ENCODE peak calls at places on chromosomes 2 and 18, in eight cellular contexts. A is GM23248, C is dorsolateral prefrontal cortex, O is neural progenitor cell, S is lower lobe of right lung, U is epithelial cell of esophagus, D is tibial nerve, G is left ventricle myocardium inferior. X is an unnamed sample.

GRCh38 chr2:73253901-73254300 is 19.8 kb downstream of the CCT7 start:
- DNase-seq in A (no peak), C (no peak), O (no peak), S (no peak), U (peak), D (no peak), G (no peak), X (no peak)

GRCh38 chr18:79951545-79952456 is at the start of gene SLC66A2:
- DNase-seq in A (peak), C (peak), O (peak), S (peak), U (peak), D (peak), G (peak), X (peak)

GRCh38 chr2:158723311-158723838 is 71.7 kb upstream of the DAPL1 start:
- DNase-seq in A (no peak), C (peak), O (no peak), S (no peak), U (no peak), D (no peak), G (no peak), X (no peak)

GRCh38 chr2:144453039-144453336 is 66.9 kb downstream of the ZEB2 start:
- DNase-seq in A (peak), C (no peak), O (no peak), S (no peak), U (no peak), D (no peak), G (no peak), X (peak)

GRCh38 chr2:170846318-170846717 is 29.6 kb downstream of the GAD1 start:
- DNase-seq in A (no peak), C (no peak), O (no peak), S (no peak), U (no peak), D (no peak), G (no peak), X (no peak)

GRCh38 chr2:237280235-237280634 is 133.7 kb downstream of the COL6A3 start:
- DNase-seq in A (peak), C (no peak), O (no peak), S (no peak), U (peak), D (no peak), G (no peak), X (peak)

GRCh38 chr18:76922107-76922506 is 99.8 kb downstream of the ZNF236 start:
- DNase-seq in A (peak), C (peak), O (peak), S (no peak), U (peak), D (peak), G (no peak), X (peak)

GRCh38 chr2:193476171-193476800 is 1281.6 kb upstream of the TMEFF2 start:
- DNase-seq in A (no peak), C (no peak), O (peak), S (no peak), U (no peak), D (no peak), G (no peak), X (no peak)

GRCh38 chr2:200177971-200178911 is 128.3 kb upstream of the SPATS2L start:
- DNase-seq in A (peak), C (peak), O (no peak), S (no peak), U (no peak), D (peak), G (peak), X (peak)

DNA sequence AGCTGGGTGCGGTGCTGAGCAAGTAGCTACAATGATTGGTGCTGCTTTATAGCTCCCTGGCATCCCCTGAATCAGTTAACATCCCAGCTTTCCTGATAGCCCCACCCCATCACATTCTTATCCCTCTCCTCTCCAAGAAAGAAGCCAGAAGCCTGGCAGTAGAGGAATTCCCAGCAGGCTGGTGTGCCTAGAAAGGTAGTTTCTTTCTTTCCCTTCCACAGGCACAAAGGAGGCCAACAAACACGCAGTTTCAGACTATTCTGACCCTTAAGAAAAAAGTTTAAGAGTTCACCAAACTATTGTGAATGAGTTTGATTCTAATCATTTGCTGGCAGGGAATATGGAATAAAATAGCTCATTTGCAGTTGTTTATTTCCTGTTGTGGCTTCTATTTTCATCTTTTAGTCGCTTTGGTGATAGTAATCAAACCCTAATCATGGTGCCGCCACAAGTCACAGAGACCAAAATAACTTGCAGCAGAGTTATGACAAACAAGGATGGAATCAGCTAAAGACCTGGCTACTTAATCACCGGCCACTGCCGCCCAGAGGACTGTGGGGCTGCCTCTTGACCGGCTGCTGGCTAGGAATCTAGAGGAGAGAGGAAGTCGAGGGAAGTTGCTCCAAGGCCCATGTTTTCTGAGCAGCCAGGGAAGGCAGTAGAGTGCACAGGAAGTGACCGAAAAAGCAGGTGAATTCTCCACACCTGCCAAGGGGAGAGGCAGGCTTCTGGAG is 4.9 kb upstream of the SMAD7 start:
- DNase-seq in A (peak), C (no peak), O (peak), S (peak), U (peak), D (no peak), G (no peak), X (peak)
- H3K4me3 ChIP-seq in A (peak), C (no peak), O (no peak), S (no peak), U (no peak), D (no peak), G (no peak), X (no peak)

GRCh38 chr2:42224422-42225067 is 55.4 kb downstream of the EML4 start:
- DNase-seq in A (no peak), C (no peak), O (no peak), S (no peak), U (no peak), D (no peak), G (no peak), X (no peak)

GRCh38 chr2:42227491-42227890 is 58.3 kb downstream of the EML4 start:
- DNase-seq in A (no peak), C (no peak), O (no peak), S (no peak), U (no peak), D (no peak), G (no peak), X (no peak)

GRCh38 chr2:42225573-42225972 is 56.4 kb downstream of the EML4 start:
- DNase-seq in A (no peak), C (no peak), O (no peak), S (no peak), U (no peak), D (no peak), G (no peak), X (no peak)

GRCh38 chr2:42223067-42223636 is 54.0 kb downstream of the EML4 start:
- DNase-seq in A (no peak), C (no peak), O (no peak), S (no peak), U (no peak), D (no peak), G (no peak), X (no peak)

DNA sequence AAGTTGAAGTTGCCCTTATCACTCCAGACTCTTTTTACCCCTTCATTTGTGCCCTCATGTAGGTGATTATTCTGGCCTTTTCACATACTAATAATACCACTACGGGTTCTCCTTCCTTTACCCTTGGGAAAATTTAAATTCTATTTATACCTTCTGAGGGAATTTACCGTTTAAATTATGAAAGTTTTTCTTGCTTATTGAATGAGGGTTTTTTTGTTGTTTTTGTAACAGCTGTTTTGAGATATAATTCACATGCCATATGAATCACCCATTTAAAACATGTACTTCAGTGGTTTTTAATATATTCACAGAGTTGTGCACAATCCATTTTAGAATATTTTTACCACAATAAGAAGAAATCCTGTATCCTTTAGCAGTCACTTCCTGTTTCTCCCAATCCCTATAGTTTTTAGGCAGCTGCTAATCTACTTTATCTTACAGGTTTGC is 54.7 kb downstream of the EML4 start:
- DNase-seq in A (peak), C (no peak), O (no peak), S (no peak), U (no peak), D (no peak), G (no peak), X (peak)
- H3K4me3 ChIP-seq in A (no peak), C (no peak), O (no peak), S (no peak), U (no peak), D (no peak), G (no peak), X (no peak)

GRCh38 chr2:64698068-64698645 is 44.4 kb upstream of the SERTAD2 start:
- DNase-seq in A (no peak), C (no peak), O (no peak), S (no peak), U (no peak), D (no peak), G (no peak), X (no peak)
- H3K4me3 ChIP-seq in A (peak), C (no peak), O (no peak), S (no peak), U (no peak), D (no peak), G (no peak), X (no peak)

GRCh38 chr2:174014021-174014698 is 49.0 kb upstream of the SP3 start:
- DNase-seq in A (peak), C (no peak), O (no peak), S (no peak), U (no peak), D (no peak), G (no peak), X (no peak)

GRCh38 chr2:174011796-174012195 is 46.6 kb upstream of the SP3 start:
- DNase-seq in A (no peak), C (no peak), O (no peak), S (no peak), U (no peak), D (no peak), G (no peak), X (no peak)

GRCh38 chr2:174012347-174013309 is 47.5 kb upstream of the SP3 start:
- DNase-seq in A (peak), C (no peak), O (peak), S (peak), U (peak), D (peak), G (peak), X (no peak)

GRCh38 chr2:174014699-174015070 is 49.5 kb upstream of the SP3 start:
- DNase-seq in A (peak), C (no peak), O (no peak), S (no peak), U (no peak), D (no peak), G (no peak), X (no peak)

GRCh38 chr2:174013310-174013751 is 48.2 kb upstream of the SP3 start:
- DNase-seq in A (peak), C (no peak), O (peak), S (peak), U (no peak), D (peak), G (peak), X (no peak)
- H3K4me3 ChIP-seq in A (peak), C (peak), O (peak), S (peak), U (no peak), D (peak), G (peak), X (peak)

DNA sequence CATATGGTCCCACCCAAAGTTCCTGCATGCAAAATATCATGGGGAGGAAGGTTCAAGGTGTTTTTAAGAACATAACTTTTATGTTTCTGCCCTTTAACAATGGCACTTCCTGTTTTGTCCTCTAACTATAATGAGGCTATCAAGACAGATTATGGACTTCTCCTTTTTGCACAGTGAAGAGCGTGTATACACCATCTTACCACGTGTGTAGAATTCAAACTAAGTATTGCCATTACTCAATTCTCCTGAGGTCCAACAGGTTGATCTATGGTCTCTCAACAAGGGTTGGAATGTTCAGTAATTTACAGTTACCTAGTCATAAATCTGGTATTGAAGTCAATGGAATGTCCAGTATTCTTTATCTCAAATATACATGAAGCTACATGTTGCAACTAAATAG is 76.9 kb upstream of the SLC39A10 start:
- DNase-seq in A (no peak), C (no peak), O (no peak), S (no peak), U (no peak), D (no peak), G (no peak), X (no peak)
- H3K4me3 ChIP-seq in A (no peak), C (no peak), O (no peak), S (no peak), U (no peak), D (no peak), G (no peak), X (no peak)

GRCh38 chr2:228901531-228901930 is 369.6 kb downstream of the PID1 start:
- DNase-seq in A (no peak), C (no peak), O (no peak), S (no peak), U (no peak), D (no peak), G (no peak), X (no peak)
- H3K4me3 ChIP-seq in A (no peak), C (no peak), O (no peak), S (no peak), U (no peak), D (no peak), G (no peak), X (no peak)

DNA sequence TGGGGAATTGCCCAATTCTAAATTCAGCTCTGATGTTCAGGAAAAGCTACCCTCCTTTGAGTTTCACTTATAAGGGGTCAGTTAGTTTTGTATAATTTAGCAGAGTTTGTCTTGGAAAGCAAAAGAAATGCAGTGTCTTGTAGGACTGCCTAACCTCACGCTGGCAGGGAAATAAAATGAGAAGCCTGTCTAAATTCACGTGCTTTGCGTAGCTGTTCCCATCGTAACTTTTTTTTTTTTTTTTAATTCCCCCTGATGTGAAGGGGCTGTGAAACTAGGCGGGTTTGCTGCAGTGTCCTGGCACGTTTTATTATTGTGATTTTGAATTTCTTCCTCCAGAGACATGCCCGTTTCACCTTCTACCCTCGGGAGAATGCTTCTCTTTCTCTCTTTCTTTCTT is 2.1 kb downstream of the MEIS1 start:
- DNase-seq in A (peak), C (no peak), O (no peak), S (no peak), U (no peak), D (no peak), G (no peak), X (no peak)
- H3K4me3 ChIP-seq in A (peak), C (peak), O (peak), S (peak), U (peak), D (no peak), G (peak), X (peak)

GRCh38 chr2:181954538-181954883 is 31.1 kb upstream of the PPP1R1C start:
- DNase-seq in A (peak), C (no peak), O (no peak), S (no peak), U (no peak), D (no peak), G (no peak), X (peak)
- H3K4me3 ChIP-seq in A (peak), C (peak), O (peak), S (peak), U (no peak), D (peak), G (peak), X (no peak)

DNA sequence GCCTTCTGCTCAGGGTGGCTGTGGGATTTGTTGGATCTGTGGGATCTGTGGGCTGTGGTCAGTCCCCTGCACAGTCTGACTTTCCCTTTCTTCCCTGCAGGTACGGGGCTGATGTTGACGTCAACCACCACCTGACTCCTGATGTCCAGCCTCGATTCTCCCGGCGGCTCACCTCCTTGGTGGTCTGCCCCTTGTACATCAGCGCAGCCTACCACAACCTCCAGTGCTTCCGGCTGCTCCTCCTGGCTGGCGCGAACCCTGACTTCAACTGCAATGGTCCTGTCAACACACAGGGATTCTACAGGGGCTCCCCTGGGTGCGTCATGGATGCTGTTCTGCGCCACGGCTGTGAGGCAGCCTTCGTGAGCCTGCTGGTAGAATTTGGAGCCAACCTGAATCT is 17.5 kb downstream of the ASB1 start:
- DNase-seq in A (no peak), C (no peak), O (no peak), S (no peak), U (no peak), D (no peak), G (no peak), X (no peak)
- H3K4me3 ChIP-seq in A (no peak), C (no peak), O (no peak), S (no peak), U (no peak), D (no peak), G (no peak), X (no peak)